ENCODE peak calls at places on chromosomes 5 and 9, in five cellular contexts. G is GM12865, B is IMR-90, Y is stomach, Z is neural crest cell. X is an unnamed sample.

GRCh38 chr9:99039388-99040182 is 65.3 kb upstream of the TGFBR1 start:
- DNase-seq in G (no peak), B (peak), Y (no peak), Z (no peak), X (no peak)

GRCh38 chr9:38484076-38484637 is 59.9 kb upstream of the IGFBPL1 start:
- DNase-seq in G (no peak), B (no peak), Y (no peak), Z (no peak), X (no peak)

GRCh38 chr5:175572922-175573321 is 84.9 kb upstream of the HRH2 start:
- DNase-seq in G (no peak), B (peak), Y (no peak), Z (no peak), X (no peak)

GRCh38 chr9:133677126-133678010 is 41.2 kb downstream of the DBH start:
- DNase-seq in G (no peak), B (no peak), Y (no peak), Z (no peak), X (no peak)

GRCh38 chr9:38112010-38112409 is 43.0 kb upstream of the SHB start:
- DNase-seq in G (no peak), B (no peak), Y (peak), Z (no peak), X (no peak)

GRCh38 chr9:126615791-126616447 is 2.2 kb downstream of the LMX1B start:
- DNase-seq in G (no peak), B (no peak), Y (no peak), Z (no peak), X (no peak)

GRCh38 chr9:122810306-122810946 is 10.5 kb downstream of the OR1K1 start:
- DNase-seq in G (peak), B (peak), Y (peak), Z (peak), X (peak)

GRCh38 chr9:86324308-86324707 is 29.9 kb downstream of the TUT7 start:
- DNase-seq in G (peak), B (peak), Y (no peak), Z (no peak), X (peak)

GRCh38 chr5:94749048-94749447 is 130.6 kb downstream of the SLF1 start:
- DNase-seq in G (no peak), B (no peak), Y (no peak), Z (no peak), X (no peak)

GRCh38 chr9:113854310-113854709 is 21.8 kb upstream of the ZNF618 start:
- DNase-seq in G (no peak), B (no peak), Y (no peak), Z (no peak), X (no peak)

GRCh38 chr9:95014917-95015316 is 288.4 kb downstream of the AOPEP start:
- DNase-seq in G (no peak), B (no peak), Y (no peak), Z (no peak), X (no peak)

GRCh38 chr9:93958875-93959682 is 3.9 kb upstream of the BARX1 start:
- DNase-seq in G (no peak), B (peak), Y (no peak), Z (no peak), X (no peak)

GRCh38 chr5:154405078-154405792 is 40.6 kb upstream of the SAP30L start:
- DNase-seq in G (peak), B (peak), Y (peak), Z (peak), X (peak)

GRCh38 chr9:33256236-33256635 is 8.3 kb downstream of the BAG1 start:
- DNase-seq in G (no peak), B (no peak), Y (no peak), Z (no peak), X (no peak)

GRCh38 chr5:88602584-88602983 is 280.4 kb downstream of the MEF2C start:
- DNase-seq in G (peak), B (no peak), Y (no peak), Z (no peak), X (peak)

GRCh38 chr9:87812375-87813118 is 70.1 kb upstream of the SPATA31E1 start:
- DNase-seq in G (peak), B (peak), Y (no peak), Z (no peak), X (peak)

GRCh38 chr5:175654807-175655206 is 3.1 kb upstream of the HRH2 start:
- DNase-seq in G (no peak), B (no peak), Y (no peak), Z (no peak), X (no peak)

GRCh38 chr5:151745071-151745705 is 13.2 kb downstream of the ATOX1 start:
- DNase-seq in G (peak), B (peak), Y (peak), Z (no peak), X (no peak)

GRCh38 chr9:89791754-89792153 is 186.9 kb downstream of the GADD45G start:
- DNase-seq in G (no peak), B (no peak), Y (no peak), Z (no peak), X (no peak)

GRCh38 chr5:90939208-90939607 is 380.6 kb downstream of the ADGRV1 start:
- DNase-seq in G (no peak), B (no peak), Y (no peak), Z (no peak), X (no peak)

GRCh38 chr9:126152622-126153362 is 173.8 kb upstream of the MVB12B start:
- DNase-seq in G (no peak), B (no peak), Y (no peak), Z (no peak), X (peak)

GRCh38 chr9:133585481-133586367 is 23.5 kb downstream of the FAM163B start:
- DNase-seq in G (no peak), B (no peak), Y (no peak), Z (no peak), X (no peak)

GRCh38 chr9:105054488-105054887 is 126.5 kb upstream of the ABCA1 start:
- DNase-seq in G (no peak), B (peak), Y (no peak), Z (no peak), X (no peak)

GRCh38 chr9:7094052-7094451 is 336.3 kb downstream of the KDM4C start:
- DNase-seq in G (no peak), B (peak), Y (no peak), Z (no peak), X (no peak)

GRCh38 chr5:54443264-54443663 is 12.2 kb upstream of the HSPB3 start:
- DNase-seq in G (peak), B (peak), Y (no peak), Z (peak), X (peak)

GRCh38 chr5:157459715-157460599 is at the start of gene NIPAL4:
- DNase-seq in G (no peak), B (no peak), Y (no peak), Z (no peak), X (peak)

GRCh38 chr5:59021837-59022514 is 439.1 kb downstream of the RAB3C start:
- DNase-seq in G (no peak), B (no peak), Y (peak), Z (no peak), X (no peak)

GRCh38 chr5:96049398-96050272 is 88.0 kb upstream of the ELL2 start:
- DNase-seq in G (no peak), B (peak), Y (no peak), Z (no peak), X (no peak)

GRCh38 chr5:1005904-1006655 is 2.5 kb upstream of the NKD2 start:
- DNase-seq in G (no peak), B (no peak), Y (no peak), Z (no peak), X (no peak)

GRCh38 chr5:150502106-150502505 is 5.8 kb upstream of the NDST1 start:
- DNase-seq in G (no peak), B (peak), Y (no peak), Z (no peak), X (no peak)

GRCh38 chr5:112685929-112686328 is 51.8 kb upstream of the APC start:
- DNase-seq in G (no peak), B (peak), Y (no peak), Z (no peak), X (no peak)

GRCh38 chr9:76652894-76653293 is 111.3 kb upstream of the PCA3 start:
- DNase-seq in G (peak), B (peak), Y (no peak), Z (no peak), X (no peak)

DNA sequence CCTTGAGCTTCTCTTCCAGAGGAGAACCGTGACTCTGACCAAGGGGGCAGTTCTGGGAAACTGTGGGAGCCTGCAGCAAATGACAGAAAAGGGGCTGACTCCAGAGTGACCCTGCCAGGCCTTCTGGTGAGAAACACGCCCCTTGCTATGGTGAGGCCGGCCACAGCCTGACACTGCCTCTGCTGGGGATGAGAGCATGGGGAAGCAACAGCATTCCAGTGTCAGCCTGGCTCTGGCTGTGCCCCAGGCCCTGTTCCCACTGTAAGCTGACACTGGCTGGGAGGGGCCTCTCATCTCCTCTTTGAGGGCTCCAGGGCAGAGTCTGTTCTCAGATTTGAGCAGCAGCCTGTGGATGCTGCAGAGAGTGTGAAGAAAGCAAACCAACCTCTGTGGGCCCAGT is 180.0 kb upstream of the IL12B start:
- DNase-seq in G (no peak), B (peak), Y (no peak), Z (peak), X (no peak)
- TF ChIP-seq CTCF in G (no peak), B (peak), Y (no peak), Z (peak), X (no peak)

DNA sequence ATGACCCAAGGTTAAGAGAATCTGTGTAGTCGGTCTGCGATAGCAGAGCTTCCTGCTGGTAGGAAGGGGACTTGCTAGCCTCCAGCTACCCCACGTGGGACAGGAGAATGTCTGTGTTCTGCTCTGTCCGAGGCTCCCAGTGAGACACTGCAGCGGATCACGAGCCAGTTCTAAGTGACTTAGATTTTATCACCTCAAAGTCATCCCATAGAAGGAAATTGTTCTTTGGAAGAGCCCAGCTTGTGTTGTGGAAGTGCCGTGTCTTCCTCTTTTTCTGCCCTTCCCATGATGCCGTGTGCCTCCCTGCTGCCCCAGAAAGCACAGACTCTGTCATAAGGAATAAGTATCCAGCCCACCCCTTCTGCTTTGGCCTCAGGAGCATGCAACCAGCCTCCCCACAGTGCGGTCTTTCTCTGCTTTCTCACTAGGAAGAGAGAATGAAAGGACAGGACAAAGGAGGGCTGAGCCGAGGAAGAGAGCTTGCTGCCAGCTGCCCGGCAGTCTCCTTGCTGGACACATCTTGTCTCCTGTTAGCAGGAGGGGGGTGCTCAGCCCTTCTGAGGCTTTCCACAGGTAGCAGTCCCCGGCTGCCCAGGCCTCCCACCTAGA is 35.7 kb downstream of the RUFY1 start:
- DNase-seq in G (no peak), B (no peak), Y (no peak), Z (no peak), X (no peak)
- TF ChIP-seq CTCF in G (no peak), B (no peak), Y (no peak), Z (no peak), X (no peak)

GRCh38 chr5:4627887-4628286 is 512.2 kb upstream of the ADAMTS16 start:
- DNase-seq in G (peak), B (no peak), Y (no peak), Z (no peak), X (no peak)

GRCh38 chr5:4630031-4630430 is 510.1 kb upstream of the ADAMTS16 start:
- DNase-seq in G (no peak), B (no peak), Y (no peak), Z (no peak), X (no peak)

GRCh38 chr5:4628645-4629385 is 511.3 kb upstream of the ADAMTS16 start:
- DNase-seq in G (no peak), B (no peak), Y (no peak), Z (no peak), X (no peak)

GRCh38 chr5:4625206-4625896 is 514.8 kb upstream of the ADAMTS16 start:
- DNase-seq in G (no peak), B (no peak), Y (no peak), Z (no peak), X (no peak)
- TF ChIP-seq CTCF in G (no peak), B (no peak), Y (no peak), Z (no peak), X (no peak)

DNA sequence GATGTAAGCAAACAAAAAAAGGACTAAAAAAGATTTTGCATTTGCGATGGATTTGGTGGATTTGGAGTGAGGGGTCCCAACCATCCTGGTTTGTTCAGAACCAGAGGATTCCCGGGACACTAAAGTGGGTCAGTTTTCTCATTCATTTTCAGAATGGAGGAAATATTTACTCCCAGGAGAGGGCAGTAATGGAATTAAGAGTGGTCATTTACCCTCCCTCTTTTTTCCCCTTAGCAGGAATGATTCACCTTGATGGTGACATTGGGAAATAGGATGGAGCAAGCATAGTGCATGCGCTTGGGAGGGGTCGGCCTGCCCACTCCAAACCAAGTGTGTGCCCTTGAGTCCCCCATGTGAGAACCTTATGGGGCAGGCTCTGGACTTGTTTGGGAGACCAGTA is 164.2 kb upstream of the PUM3 start:
- DNase-seq in G (no peak), B (no peak), Y (no peak), Z (no peak), X (no peak)
- TF ChIP-seq CTCF in G (no peak), B (no peak), Y (no peak), Z (no peak), X (no peak)

DNA sequence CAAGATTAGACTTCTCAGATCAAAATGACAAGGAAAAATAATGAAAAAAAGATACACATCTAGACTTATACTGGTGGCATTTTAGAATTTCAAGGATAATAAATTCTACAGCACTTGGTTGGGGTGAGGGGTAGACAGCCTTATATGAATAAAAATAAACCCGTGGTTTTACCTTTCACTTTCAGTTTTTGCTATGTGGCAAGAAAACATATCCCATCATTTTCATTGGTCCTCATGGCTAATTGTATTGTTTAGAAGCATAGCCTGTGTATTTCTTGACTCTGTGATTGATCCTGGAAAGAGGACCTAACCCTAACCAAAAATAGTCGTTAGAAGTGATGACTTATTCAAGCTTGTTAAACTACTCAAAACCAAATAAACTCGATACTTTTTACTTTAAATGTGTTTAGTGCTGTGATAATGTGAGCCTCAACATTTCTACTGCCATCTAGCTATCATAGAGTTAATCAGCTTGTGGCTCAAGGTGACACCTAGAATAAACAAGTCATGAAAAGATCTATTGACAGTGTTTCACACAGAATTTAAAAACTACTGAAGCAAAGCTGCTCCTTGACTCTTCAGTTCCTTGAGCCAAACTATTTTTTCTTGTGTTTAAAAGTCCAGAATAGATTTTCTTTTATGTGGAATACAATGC is 153.3 kb upstream of the IZUMO3 start:
- DNase-seq in G (no peak), B (no peak), Y (no peak), Z (no peak), X (no peak)
- TF ChIP-seq CTCF in G (no peak), B (no peak), Y (no peak), Z (no peak), X (no peak)

GRCh38 chr5:177302354-177303110 is 987 bp downstream of the RAB24 start:
- DNase-seq in G (peak), B (peak), Y (no peak), Z (no peak), X (no peak)

GRCh38 chr5:177304392-177305119 is 957 bp downstream of the PRELID1 start:
- DNase-seq in G (peak), B (peak), Y (no peak), Z (no peak), X (peak)

GRCh38 chr5:177303925-177304391 is 359 bp downstream of the PRELID1 start:
- DNase-seq in G (peak), B (no peak), Y (no peak), Z (no peak), X (peak)

GRCh38 chr5:177301503-177302165 is 1.9 kb downstream of the RAB24 start:
- DNase-seq in G (peak), B (no peak), Y (peak), Z (no peak), X (no peak)

GRCh38 chr5:177303121-177303924 is at the start of the genes PRELID1 and RAB24:
- DNase-seq in G (peak), B (peak), Y (peak), Z (peak), X (peak)
- TF ChIP-seq CTCF in G (peak), B (peak), Y (no peak), Z (no peak), X (peak)

GRCh38 chr9:132447346-132447745 is 37.3 kb downstream of the CFAP77 start:
- DNase-seq in G (no peak), B (no peak), Y (no peak), Z (peak), X (no peak)
- TF ChIP-seq CTCF in G (no peak), B (no peak), Y (no peak), Z (peak), X (no peak)